ENCODE peak calls at places on chromosomes 7 and 10, in eight cellular contexts. M is neural progenitor cell, J is cardiac muscle cell, S is thoracic aorta, I is endodermal cell, W is GM12865, R is cardiac fibroblast, Q is AG10803. X is an unnamed sample.

GRCh38 chr10:6144609-6145413 is 56.0 kb downstream of the RBM17 start:
- DNase-seq in M (peak; percentile 83), J (peak; percentile 92), S (peak; percentile 78), I (peak; percentile 92), W (peak; percentile 92), R (peak; percentile 88), Q (peak; percentile 78), X (peak; percentile 41)

GRCh38 chr7:153006911-153007310 is 247.4 kb downstream of the ACTR3B start:
- DNase-seq in M (no peak), J (no peak), S (no peak), I (no peak), W (no peak), R (no peak), Q (no peak), X (no peak)

GRCh38 chr7:47422631-47423030 is 159.3 kb downstream of the TNS3 start:
- DNase-seq in M (no peak), J (no peak), S (no peak), I (no peak), W (no peak), R (no peak), Q (peak; percentile 16), X (no peak)

GRCh38 chr7:88761779-88762178 is 2.3 kb downstream of the ZNF804B start:
- DNase-seq in M (no peak), J (no peak), S (no peak), I (no peak), W (no peak), R (no peak), Q (no peak), X (no peak)

GRCh38 chr7:7181519-7182155 is 707 bp upstream of the C1GALT1 start:
- DNase-seq in M (peak; percentile 49), J (peak; percentile 36), S (no peak), I (peak; percentile 72), W (peak; percentile 92), R (peak; percentile 58), Q (peak; percentile 34), X (no peak)

GRCh38 chr10:79259834-79260233 is 87.4 kb upstream of the PPIF start:
- DNase-seq in M (no peak), J (no peak), S (no peak), I (no peak), W (peak; percentile 63), R (no peak), Q (no peak), X (no peak)

GRCh38 chr7:33050425-33051318 is 11.9 kb downstream of the NT5C3A start:
- DNase-seq in M (peak; percentile 33), J (peak; percentile 36), S (no peak), I (no peak), W (peak; percentile 53), R (peak; percentile 67), Q (peak; percentile 54), X (no peak)

GRCh38 chr10:68957654-68958053 is 1.7 kb downstream of the DDX21 start:
- DNase-seq in M (no peak), J (no peak), S (no peak), I (no peak), W (no peak), R (peak; percentile 51), Q (peak; percentile 23), X (no peak)

GRCh38 chr7:155806096-155806871 is 6.0 kb downstream of the SHH start:
- DNase-seq in M (peak; percentile 61), J (no peak), S (no peak), I (peak; percentile 80), W (no peak), R (no peak), Q (no peak), X (no peak)

GRCh38 chr7:115356139-115356746 is 434.3 kb downstream of the MDFIC start:
- DNase-seq in M (peak; percentile 26), J (peak; percentile 37), S (no peak), I (no peak), W (peak; percentile 29), R (peak; percentile 53), Q (no peak), X (no peak)

GRCh38 chr10:68543004-68543918 is 15.9 kb upstream of the SLC25A16 start:
- DNase-seq in M (no peak), J (no peak), S (no peak), I (no peak), W (peak; percentile 67), R (no peak), Q (peak; percentile 53), X (no peak)

GRCh38 chr7:127393370-127394058 is 1.0 kb upstream of the ZNF800 start:
- DNase-seq in M (peak; percentile 41), J (no peak), S (no peak), I (peak; percentile 59), W (no peak), R (peak; percentile 20), Q (peak; percentile 15), X (no peak)

GRCh38 chr7:15757041-15757995 is 70.8 kb upstream of the MEOX2 start:
- DNase-seq in M (no peak), J (no peak), S (no peak), I (no peak), W (no peak), R (no peak), Q (peak; percentile 48), X (no peak)

GRCh38 chr10:132058111-132058745 is 7.5 kb upstream of the JAKMIP3 start:
- DNase-seq in M (no peak), J (no peak), S (no peak), I (no peak), W (no peak), R (no peak), Q (no peak), X (no peak)

GRCh38 chr10:116753759-116754158 is 11.4 kb upstream of the HSPA12A start:
- DNase-seq in M (no peak), J (no peak), S (peak; percentile 48), I (no peak), W (no peak), R (peak; percentile 78), Q (no peak), X (no peak)

GRCh38 chr7:113812881-113813280 is 105.9 kb downstream of the PPP1R3A start:
- DNase-seq in M (no peak), J (no peak), S (no peak), I (no peak), W (no peak), R (no peak), Q (no peak), X (no peak)

GRCh38 chr10:44427479-44427878 is 42.6 kb upstream of the CXCL12 start:
- DNase-seq in M (no peak), J (no peak), S (no peak), I (no peak), W (no peak), R (no peak), Q (no peak), X (no peak)

GRCh38 chr7:139328375-139328774 is 12.8 kb upstream of the FMC1 start:
- DNase-seq in M (no peak), J (no peak), S (no peak), I (no peak), W (no peak), R (peak; percentile 78), Q (peak; percentile 83), X (no peak)

GRCh38 chr7:85162743-85163142 is 24.1 kb downstream of the SEMA3D start:
- DNase-seq in M (no peak), J (no peak), S (no peak), I (no peak), W (no peak), R (peak; percentile 18), Q (no peak), X (no peak)

DNA sequence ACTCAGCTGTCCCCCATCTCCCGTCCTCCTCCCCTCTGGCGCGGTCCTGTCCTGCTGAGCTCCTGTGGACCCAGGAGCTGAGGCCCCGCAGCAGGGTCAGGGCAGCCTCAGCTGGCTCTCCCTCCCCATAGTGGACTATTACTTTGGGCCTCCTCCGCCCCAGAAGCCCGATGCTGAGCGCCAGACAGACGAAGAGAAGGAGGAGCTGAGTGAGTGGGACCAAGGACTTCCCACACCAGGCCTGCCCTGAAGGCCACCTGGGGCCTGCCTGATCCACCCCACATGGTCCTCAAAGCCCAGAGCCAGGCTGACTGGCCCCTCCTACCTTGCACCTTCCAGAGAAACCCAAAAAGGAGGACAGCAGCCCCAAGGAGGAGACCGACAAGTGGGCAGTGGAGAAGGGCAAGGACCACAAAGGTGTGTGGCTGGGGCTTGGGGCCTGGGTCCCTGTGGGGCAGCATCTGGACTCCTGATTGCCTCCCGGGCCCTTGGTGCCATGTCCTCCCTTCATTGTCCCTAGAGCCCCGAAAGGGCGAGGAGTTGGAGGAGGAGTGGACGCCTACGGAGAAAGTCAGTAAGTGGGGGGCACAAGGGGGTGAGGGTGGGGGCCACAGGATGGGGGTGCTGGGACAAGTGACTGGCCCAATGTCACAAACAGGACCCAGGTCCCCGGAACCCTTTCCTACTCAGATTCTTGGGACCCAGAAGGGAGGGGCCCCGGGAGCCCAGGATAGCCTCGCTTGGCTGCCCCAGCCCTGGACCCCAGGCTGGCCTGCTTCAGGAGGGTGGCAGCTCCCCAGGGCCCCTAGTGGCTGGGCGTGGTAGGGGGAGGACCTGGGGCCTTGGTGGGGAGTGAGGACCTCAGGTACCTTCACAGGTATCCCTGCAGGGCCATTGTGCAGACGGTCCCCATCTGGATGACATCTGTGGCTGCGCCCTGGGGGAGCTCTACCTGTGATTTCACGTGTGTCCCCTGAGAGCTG is 4.9 kb downstream of the AEBP1 start:
- DNase-seq in M (no peak), J (no peak), S (no peak), I (no peak), W (no peak), R (no peak), Q (no peak), X (no peak)
- TF ChIP-seq CTCF in M (peak; percentile 5), J (no peak), S (no peak), I (peak; percentile 53), W (no peak), R (peak; percentile 3), Q (no peak), X (peak; percentile 22)

GRCh38 chr10:58414270-58415041 is 29.2 kb downstream of the TFAM start:
- DNase-seq in M (peak; percentile 18), J (peak; percentile 59), S (no peak), I (peak; percentile 47), W (no peak), R (peak; percentile 89), Q (peak; percentile 84), X (no peak)
- TF ChIP-seq CTCF in M (peak; percentile 41), J (peak; percentile 57), S (peak; percentile 40), I (peak; percentile 64), W (no peak), R (peak; percentile 47), Q (peak; percentile 71), X (peak; percentile 36)

DNA sequence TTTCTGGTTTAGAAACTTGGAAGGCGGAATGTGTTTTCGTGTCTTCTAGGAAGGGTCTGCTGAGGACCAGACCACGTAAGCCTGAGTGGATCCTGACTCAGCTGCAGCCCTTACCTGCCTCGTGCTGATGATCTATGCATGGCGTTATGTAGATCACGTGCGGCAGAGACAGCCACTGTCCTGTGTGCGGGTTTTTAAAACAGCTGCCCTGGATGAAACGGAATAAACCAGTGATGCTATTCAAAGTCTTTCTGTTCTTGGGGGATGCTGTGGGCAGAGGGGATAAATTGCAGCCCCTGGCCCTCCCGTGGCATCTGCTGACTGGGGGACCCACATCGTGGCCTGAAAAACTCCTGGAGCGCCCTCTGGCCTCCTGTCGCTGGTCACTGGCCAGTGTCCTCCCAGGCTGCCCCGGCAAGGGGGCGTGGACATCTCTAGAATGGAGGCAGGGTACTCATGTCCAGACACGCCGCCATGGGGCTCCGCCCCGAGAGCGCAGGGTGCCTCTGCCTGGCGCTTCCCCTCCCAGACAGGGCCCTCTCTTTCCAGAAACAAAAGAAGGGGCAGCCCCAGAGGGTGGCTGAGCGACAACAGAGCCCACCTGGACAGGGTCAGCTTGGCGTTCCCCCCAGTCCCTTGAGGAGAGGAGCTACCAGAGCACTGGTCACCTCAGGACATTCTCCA is 13.2 kb downstream of the ALKBH4 start:
- DNase-seq in M (peak; percentile 83), J (peak; percentile 63), S (no peak), I (peak; percentile 77), W (no peak), R (no peak), Q (peak; percentile 8), X (no peak)
- TF ChIP-seq CTCF in M (peak; percentile 28), J (no peak), S (no peak), I (peak; percentile 36), W (no peak), R (no peak), Q (no peak), X (peak; percentile 12)

GRCh38 chr10:66455304-66455703 is 470.5 kb upstream of the LRRTM3 start:
- DNase-seq in M (no peak), J (no peak), S (no peak), I (no peak), W (peak; percentile 0), R (no peak), Q (no peak), X (no peak)
- TF ChIP-seq CTCF in M (no peak), J (no peak), S (no peak), I (peak; percentile 19), W (no peak), R (peak; percentile 9), Q (no peak), X (no peak)